ENCODE peak calls at places on chromosomes 3 and 15, in ten cellular contexts. W is Caco-2, E is amygdala, Q is AG09309, N is fibroblast of mammary gland, H is NCI-H1436, L is lung, U is lung microvascular endothelial cell, K is GM04503, R is NCI-H1092. V is an unnamed sample.

GRCh38 chr15:68693071-68693470 is 114.3 kb downstream of the CORO2B start:
- DNase-seq in N (peak), K (peak), Q (no peak), E (no peak), W (no peak), U (no peak), H (no peak), R (no peak), L (no peak), V (peak)

GRCh38 chr3:195853036-195853435 is 41.3 kb upstream of the MUC4 start:
- DNase-seq in H (no peak), Q (no peak), E (no peak), L (no peak), W (no peak), N (no peak), R (no peak), U (no peak), K (no peak), V (no peak)

GRCh38 chr15:70358871-70359647 is 261.3 kb upstream of the TLE3 start:
- DNase-seq in L (no peak), R (no peak), E (no peak), N (no peak), U (no peak), W (no peak), K (no peak), Q (no peak), H (no peak), V (no peak)

GRCh38 chr15:92394327-92395175 is 870 bp downstream of the ST8SIA2 start:
- DNase-seq in Q (no peak), N (no peak), R (no peak), H (no peak), L (no peak), E (no peak), K (no peak), W (no peak), U (no peak), V (peak)

GRCh38 chr15:62726461-62726860 is 316.1 kb upstream of the TPM1 start:
- DNase-seq in E (no peak), H (no peak), L (no peak), N (no peak), W (no peak), K (no peak), Q (no peak), R (no peak), U (no peak), V (no peak)

GRCh38 chr3:21487520-21487919 is 263.5 kb downstream of the ZNF385D start:
- DNase-seq in R (no peak), K (no peak), L (no peak), H (no peak), E (no peak), N (no peak), U (no peak), W (no peak), Q (no peak), V (no peak)

GRCh38 chr15:80418892-80419537 is 14.8 kb downstream of the ARNT2 start:
- DNase-seq in K (no peak), Q (peak), N (peak), L (no peak), H (peak), E (no peak), W (no peak), R (peak), U (peak), V (peak)

GRCh38 chr15:70234256-70234965 is 136.7 kb upstream of the TLE3 start:
- DNase-seq in E (no peak), H (no peak), Q (peak), W (no peak), K (peak), U (peak), R (no peak), L (no peak), N (peak), V (peak)

GRCh38 chr15:43775411-43775965 is 1.3 kb downstream of the ELL3 start:
- DNase-seq in N (peak), R (peak), H (peak), E (no peak), L (peak), W (peak), U (peak), Q (no peak), K (no peak), V (peak)

GRCh38 chr3:70620367-70620766 is 307.9 kb upstream of the MDFIC2 start:
- DNase-seq in N (no peak), Q (no peak), U (no peak), E (no peak), W (no peak), R (no peak), K (no peak), L (no peak), H (no peak), V (no peak)

GRCh38 chr3:11096266-11097135 is 57.8 kb upstream of the HRH1 start:
- DNase-seq in R (no peak), N (peak), U (peak), E (peak), Q (peak), W (peak), H (no peak), K (peak), L (peak), V (peak)

GRCh38 chr3:123640311-123641083 is 55.6 kb upstream of the HACD2 start:
- DNase-seq in N (no peak), H (no peak), L (no peak), E (no peak), K (no peak), U (no peak), Q (no peak), W (no peak), R (no peak), V (peak)

GRCh38 chr3:194251007-194251406 is 100.1 kb downstream of the CPN2 start:
- DNase-seq in Q (no peak), K (no peak), H (no peak), L (no peak), R (no peak), E (no peak), N (no peak), U (no peak), W (no peak), V (no peak)

GRCh38 chr3:184598220-184598927 is 36.8 kb downstream of the EPHB3 start:
- DNase-seq in K (no peak), Q (no peak), L (no peak), H (no peak), U (no peak), R (no peak), W (no peak), E (no peak), N (no peak), V (peak)

GRCh38 chr3:174758943-174759342 is 100.2 kb upstream of the NAALADL2 start:
- DNase-seq in L (no peak), H (no peak), W (no peak), E (no peak), Q (no peak), K (no peak), R (no peak), N (no peak), U (no peak), V (no peak)

GRCh38 chr3:40324621-40325020 is 15.1 kb downstream of the EIF1B start:
- DNase-seq in U (no peak), R (no peak), L (no peak), N (no peak), H (no peak), W (no peak), K (no peak), Q (no peak), E (no peak), V (no peak)

GRCh38 chr3:151203053-151203420 is at the start of gene GPR171:
- DNase-seq in E (no peak), K (no peak), R (no peak), Q (no peak), U (no peak), H (no peak), W (no peak), L (no peak), N (no peak), V (no peak)

GRCh38 chr3:37214076-37214475 is 39.7 kb upstream of the LRRFIP2 start:
- DNase-seq in N (no peak), W (no peak), K (no peak), U (no peak), R (no peak), Q (no peak), H (no peak), E (no peak), L (no peak), V (no peak)

V was measured in RPMI7951.